ENCODE peak calls at places on chromosomes 5 and 9, in ten cellular contexts. Z is neural progenitor cell, U is stromal cell of bone marrow, F is AG08395, M is heart right ventricle, V is GM20000, B is H7, K is colonic mucosa, C is IMR-90, P is NCI-H1417 treated with DMSO at 0.1 percent for 48 hours. I is an unnamed sample.

GRCh38 chr5:62650197-62650596 is 71.6 kb downstream of the LRRC70 start:
- DNase-seq in U (no peak), Z (no peak), P (no peak), C (peak; percentile 4), K (no peak), F (peak; percentile 33), B (no peak), M (no peak), V (no peak), I (no peak)

GRCh38 chr9:111622626-111623025 is 8.5 kb upstream of the DNAJC25 start:
- DNase-seq in P (no peak), V (no peak), K (no peak), U (peak; percentile 81), Z (no peak), B (no peak), F (peak; percentile 84), C (peak; percentile 83), M (no peak), I (no peak)

GRCh38 chr9:91496351-91496750 is 72.7 kb upstream of the NFIL3 start:
- DNase-seq in K (no peak), Z (no peak), B (no peak), P (no peak), U (no peak), C (no peak), F (no peak), M (no peak), V (no peak), I (no peak)

GRCh38 chr5:112757468-112758208 is 20.0 kb downstream of the APC start:
- DNase-seq in U (peak; percentile 38), F (peak; percentile 60), Z (peak; percentile 69), K (no peak), M (no peak), C (peak; percentile 68), P (peak; percentile 2), V (peak; percentile 33), B (peak; percentile 29), I (peak; percentile 45)

GRCh38 chr9:132078369-132079356 is 1.0 kb downstream of the MED27 start:
- DNase-seq in M (no peak), F (peak; percentile 60), P (peak; percentile 42), U (peak; percentile 60), K (peak; percentile 24), B (no peak), C (peak; percentile 47), Z (no peak), V (peak; percentile 12), I (no peak)

GRCh38 chr5:137921931-137922330 is 32.7 kb downstream of the PKD2L2 start:
- DNase-seq in M (no peak), U (no peak), F (peak; percentile 20), Z (no peak), C (peak; percentile 36), P (no peak), B (no peak), K (no peak), V (no peak), I (no peak)

GRCh38 chr5:30099634-30100033 is 1093.9 kb upstream of the CDH6 start:
- DNase-seq in P (no peak), Z (peak; percentile 13), C (no peak), V (no peak), M (no peak), B (no peak), F (no peak), K (no peak), U (peak; percentile 0), I (no peak)

GRCh38 chr5:170451764-170452365 is 52.0 kb upstream of the KCNIP1 start:
- DNase-seq in K (no peak), V (no peak), Z (no peak), U (peak; percentile 47), M (no peak), F (peak; percentile 87), B (no peak), C (peak; percentile 8), P (no peak), I (no peak)

GRCh38 chr9:95477885-95478790 is 38.6 kb downstream of the PTCH1 start:
- DNase-seq in P (no peak), V (no peak), F (no peak), K (no peak), M (no peak), C (no peak), Z (peak; percentile 74), B (no peak), U (no peak), I (no peak)

GRCh38 chr5:29214821-29215220 is 1978.7 kb upstream of the CDH6 start:
- DNase-seq in P (no peak), K (no peak), U (no peak), F (no peak), V (no peak), Z (no peak), C (no peak), M (no peak), B (no peak), I (no peak)

GRCh38 chr9:137083418-137084004 is 3.3 kb upstream of the MAN1B1 start:
- DNase-seq in C (peak; percentile 97), V (peak; percentile 35), U (peak; percentile 96), F (peak; percentile 89), K (no peak), Z (peak; percentile 75), B (no peak), P (no peak), M (no peak), I (no peak)

GRCh38 chr5:103503065-103503464 is 59.5 kb downstream of the NUDT12 start:
- DNase-seq in K (no peak), F (no peak), C (no peak), V (no peak), P (no peak), M (no peak), U (no peak), B (no peak), Z (no peak), I (no peak)

GRCh38 chr9:87640385-87640795 is 85.5 kb upstream of the CTSL start:
- DNase-seq in P (no peak), M (peak; percentile 11), U (peak; percentile 33), C (peak; percentile 13), Z (no peak), V (no peak), B (no peak), F (peak; percentile 39), K (no peak), I (no peak)

GRCh38 chr5:83414601-83415000 is 56.9 kb upstream of the VCAN start:
- DNase-seq in F (peak; percentile 6), K (no peak), U (no peak), P (no peak), V (no peak), C (peak; percentile 52), M (no peak), B (no peak), Z (no peak), I (no peak)

GRCh38 chr5:3715048-3715447 is 119.4 kb downstream of the IRX1 start:
- DNase-seq in F (no peak), K (no peak), B (no peak), C (no peak), U (no peak), V (no peak), M (no peak), P (no peak), Z (no peak), I (no peak)

GRCh38 chr9:27487927-27488326 is 36.2 kb upstream of the IFNK start:
- DNase-seq in V (no peak), U (no peak), K (no peak), B (peak; percentile 39), P (no peak), M (no peak), Z (no peak), C (no peak), F (no peak), I (no peak)

GRCh38 chr5:131863700-131864099 is 66.9 kb upstream of the FNIP1 start:
- DNase-seq in V (no peak), U (no peak), F (no peak), P (no peak), C (no peak), M (no peak), Z (no peak), B (no peak), K (no peak), I (no peak)

GRCh38 chr9:130328349-130328801 is 62.8 kb downstream of the HMCN2 start:
- DNase-seq in K (peak; percentile 44), B (peak; percentile 48), V (no peak), P (no peak), Z (no peak), F (no peak), M (peak; percentile 31), C (peak; percentile 43), U (peak; percentile 9), I (no peak)

GRCh38 chr9:100370064-100370723 is 17.5 kb upstream of the TEX10 start:
- DNase-seq in C (no peak), U (no peak), F (no peak), Z (no peak), K (no peak), P (no peak), V (no peak), M (no peak), B (no peak), I (no peak)

GRCh38 chr5:151384106-151384505 is 36.7 kb upstream of the SLC36A2 start:
- DNase-seq in K (no peak), F (no peak), P (no peak), V (no peak), B (no peak), M (no peak), C (peak; percentile 5), Z (no peak), U (no peak), I (no peak)

GRCh38 chr9:33881635-33882034 is 64.7 kb downstream of the UBE2R2 start:
- DNase-seq in Z (no peak), C (peak; percentile 57), F (peak; percentile 7), U (no peak), P (no peak), M (no peak), V (no peak), K (no peak), B (no peak), I (no peak)

GRCh38 chr5:135467051-135467625 is 15.0 kb upstream of the TIFAB start:
- DNase-seq in B (peak; percentile 47), F (no peak), M (no peak), K (no peak), C (no peak), U (no peak), V (no peak), P (no peak), Z (no peak), I (no peak)

GRCh38 chr9:36997414-36997813 is 36.7 kb downstream of the PAX5 start:
- DNase-seq in Z (peak; percentile 62), F (no peak), C (peak; percentile 15), U (no peak), V (no peak), K (no peak), M (no peak), P (no peak), B (no peak), I (no peak)

GRCh38 chr5:73437126-73438047 is 11.2 kb downstream of the FOXD1 start:
- DNase-seq in F (peak; percentile 69), U (peak; percentile 52), C (peak; percentile 67), M (no peak), B (peak; percentile 93), Z (peak; percentile 91), V (peak; percentile 64), P (no peak), K (peak; percentile 61), I (no peak)

GRCh38 chr5:2634399-2635176 is 116.9 kb downstream of the IRX2 start:
- DNase-seq in K (no peak), B (peak; percentile 75), Z (no peak), U (no peak), M (no peak), V (no peak), F (no peak), P (no peak), C (no peak), I (no peak)

GRCh38 chr9:104872959-104873850 is 54.8 kb downstream of the ABCA1 start:
- DNase-seq in K (peak; percentile 32), P (no peak), V (no peak), B (no peak), M (peak; percentile 21), F (peak; percentile 88), Z (no peak), U (peak; percentile 76), C (peak; percentile 97), I (no peak)

GRCh38 chr5:172284275-172284971 is 859 bp upstream of the UBTD2 start:
- DNase-seq in B (no peak), K (no peak), U (no peak), F (peak; percentile 40), V (peak; percentile 48), C (no peak), M (peak; percentile 26), Z (no peak), P (no peak), I (no peak)

GRCh38 chr9:111559000-111559610 is 34.1 kb downstream of the ZNF483 start:
- DNase-seq in P (no peak), K (no peak), C (peak; percentile 69), V (no peak), B (no peak), M (no peak), U (peak; percentile 25), F (peak; percentile 12), Z (no peak), I (no peak)

I was measured in NCI-H187 treated with DMSO at 0.1 percent for 48 hours.